ENCODE peak calls at places on chromosomes 1 and 21, in four cellular contexts. B is B cell, C is MM.1S, R is A549. Y is an unnamed sample.

GRCh38 chr1:3061981-3062615 is 6.9 kb upstream of the PRDM16 start:
- DNase-seq in R (no peak), C (no peak), B (no peak), Y (no peak)

GRCh38 chr21:24896735-24897124 is 710.6 kb downstream of the MRPL39 start:
- DNase-seq in B (no peak), C (no peak), R (no peak), Y (no peak)

GRCh38 chr1:207702317-207702716 is 49.5 kb upstream of the CD46 start:
- DNase-seq in C (no peak), R (no peak), B (no peak), Y (no peak)

GRCh38 chr1:19622204-19622603 is 21.9 kb upstream of the NBL1 start:
- DNase-seq in R (no peak), C (no peak), B (no peak), Y (no peak)

GRCh38 chr1:165543651-165544452 is at the start of gene LRRC52:
- DNase-seq in B (no peak), R (no peak), C (no peak), Y (no peak)

GRCh38 chr21:34524671-34525601 is 12.9 kb upstream of the KCNE1 start:
- DNase-seq in R (no peak), B (no peak), C (no peak), Y (no peak)

GRCh38 chr1:53166912-53167311 is 24.5 kb upstream of the SLC1A7 start:
- DNase-seq in R (no peak), B (no peak), C (no peak), Y (no peak)

GRCh38 chr1:40662151-40662550 is 3.3 kb downstream of the RIMS3 start:
- DNase-seq in C (no peak), B (no peak), R (no peak), Y (no peak)

GRCh38 chr1:110136911-110137310 is 13.4 kb upstream of the SLC6A17 start:
- DNase-seq in B (no peak), C (peak), R (no peak), Y (no peak)

GRCh38 chr1:111486431-111486830 is 12.6 kb downstream of the C1orf162 start:
- DNase-seq in C (no peak), R (no peak), B (no peak), Y (no peak)

GRCh38 chr1:85330711-85331290 is 54.4 kb upstream of the BCL10 start:
- DNase-seq in C (no peak), B (peak), R (no peak), Y (no peak)

GRCh38 chr1:157035121-157035520 is 10.4 kb downstream of the ARHGEF11 start:
- DNase-seq in B (no peak), R (no peak), C (no peak), Y (no peak)

GRCh38 chr1:75125161-75125681 is 9.0 kb upstream of the LHX8 start:
- DNase-seq in B (no peak), C (no peak), R (no peak), Y (no peak)
- TF ChIP-seq CTCF in B (no peak), C (no peak), R (no peak), Y (no peak)

DNA sequence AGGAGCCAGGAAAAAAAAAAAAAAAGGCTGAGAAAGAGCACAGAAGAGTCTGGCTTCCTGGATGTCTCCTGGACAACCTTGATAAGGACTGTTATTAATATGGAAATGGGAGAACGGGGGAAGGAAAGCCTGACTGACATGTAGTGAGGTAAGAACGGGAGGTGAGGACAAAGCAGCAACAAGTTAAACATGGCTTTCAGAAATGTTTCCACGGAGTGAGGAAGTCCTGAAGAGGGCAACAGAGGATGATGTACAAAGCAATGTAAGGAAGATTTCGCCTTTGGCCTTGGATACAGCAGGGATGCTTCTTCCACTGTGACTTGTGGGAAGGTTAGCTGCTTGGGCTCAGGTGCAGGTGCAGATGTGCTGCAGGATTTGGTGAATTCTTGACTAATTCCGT is 11.9 kb upstream of the NIBAN1 start:
- DNase-seq in R (peak), B (no peak), C (no peak), Y (no peak)
- TF ChIP-seq CTCF in R (peak), B (no peak), C (no peak), Y (no peak)

DNA sequence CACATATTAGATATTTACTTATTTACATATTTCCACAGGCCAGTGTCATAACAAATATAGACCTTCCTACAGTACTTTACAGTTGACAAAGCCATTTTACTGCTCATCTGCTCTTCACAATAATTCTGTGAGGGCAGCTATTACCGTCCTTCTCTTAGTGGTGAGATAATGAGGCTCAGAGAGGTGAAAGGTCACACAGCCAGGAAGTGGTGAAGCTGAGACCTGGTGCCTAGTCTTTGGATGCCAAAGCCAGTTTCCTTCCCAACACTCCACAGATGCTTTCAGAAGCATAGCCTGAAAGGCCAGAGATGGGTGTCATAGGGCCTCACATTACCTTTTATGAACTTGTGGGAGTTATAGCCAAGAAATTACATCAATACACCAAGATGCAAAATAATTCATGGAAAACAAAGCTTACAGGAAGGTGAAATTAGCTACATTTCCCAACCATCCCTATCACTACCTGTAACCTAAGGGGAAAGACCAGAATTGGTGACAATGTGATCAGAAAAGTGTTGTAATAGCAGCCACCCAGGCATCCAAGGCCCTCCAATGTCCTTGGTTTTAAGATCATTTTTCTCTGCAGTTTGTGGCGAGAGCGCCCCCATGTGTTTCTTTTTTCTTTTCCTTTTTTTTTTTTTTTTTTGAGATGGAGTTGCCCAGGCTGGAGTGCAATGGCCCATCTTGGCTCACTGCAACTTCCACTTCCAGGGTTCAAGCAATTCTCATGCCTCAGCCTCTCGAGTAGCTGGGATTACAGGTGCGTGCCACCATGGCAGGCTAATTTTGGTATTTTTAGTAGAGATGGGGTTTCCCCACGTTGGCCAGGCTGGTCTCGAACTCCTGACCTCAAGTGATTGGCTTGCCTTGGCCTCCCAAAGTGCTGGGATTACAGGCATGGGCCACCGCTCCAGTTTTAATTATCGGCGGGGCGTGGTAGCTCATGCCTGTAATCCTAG is 26.5 kb upstream of the RPL11 start:
- DNase-seq in C (peak), B (no peak), R (peak), Y (no peak)
- TF ChIP-seq CTCF in C (peak), B (peak), R (peak), Y (no peak)

DNA sequence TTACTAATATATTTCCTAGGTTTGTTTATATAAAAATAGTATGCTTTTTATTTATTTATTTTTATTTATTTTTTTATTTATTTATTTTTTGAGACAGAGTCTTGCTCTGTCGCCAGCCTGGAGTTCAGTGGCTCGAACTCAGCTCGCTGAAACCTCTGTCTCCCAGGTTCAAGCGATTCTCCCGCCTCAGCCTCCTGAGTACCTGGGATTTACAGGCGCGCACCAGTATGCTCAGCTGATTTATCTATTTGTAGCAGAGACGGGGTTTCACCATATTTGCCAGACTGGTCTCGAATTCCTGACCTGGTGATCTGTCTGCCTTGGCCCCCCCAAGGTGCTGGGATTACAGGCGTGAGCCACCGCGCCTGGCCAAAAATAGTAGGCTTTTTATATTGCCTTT is 33.2 kb downstream of the BRINP3 start:
- DNase-seq in R (no peak), B (no peak), C (no peak), Y (no peak)
- TF ChIP-seq CTCF in R (no peak), B (no peak), C (no peak), Y (no peak)

DNA sequence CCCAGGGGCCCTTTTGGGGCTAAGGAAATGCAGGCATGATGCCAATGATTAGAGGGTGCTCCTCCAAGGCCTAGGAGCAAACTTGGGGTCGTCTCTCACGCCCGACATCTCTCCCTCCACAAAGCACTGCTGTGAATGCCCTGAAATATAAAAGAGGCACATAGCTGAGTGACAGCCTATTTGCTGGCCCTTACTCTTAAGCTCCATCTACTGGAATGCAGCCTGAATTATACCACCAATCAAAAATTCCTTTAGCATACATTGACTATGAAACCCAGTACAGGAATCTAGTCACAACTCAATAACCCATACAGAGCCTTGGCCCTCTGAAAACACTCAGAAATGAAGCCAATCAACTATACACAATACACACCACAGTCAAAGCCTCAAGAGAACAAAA is 105.5 kb downstream of the LRIG2 start:
- DNase-seq in C (no peak), R (no peak), B (no peak), Y (no peak)
- TF ChIP-seq CTCF in C (no peak), R (no peak), B (no peak), Y (no peak)

DNA sequence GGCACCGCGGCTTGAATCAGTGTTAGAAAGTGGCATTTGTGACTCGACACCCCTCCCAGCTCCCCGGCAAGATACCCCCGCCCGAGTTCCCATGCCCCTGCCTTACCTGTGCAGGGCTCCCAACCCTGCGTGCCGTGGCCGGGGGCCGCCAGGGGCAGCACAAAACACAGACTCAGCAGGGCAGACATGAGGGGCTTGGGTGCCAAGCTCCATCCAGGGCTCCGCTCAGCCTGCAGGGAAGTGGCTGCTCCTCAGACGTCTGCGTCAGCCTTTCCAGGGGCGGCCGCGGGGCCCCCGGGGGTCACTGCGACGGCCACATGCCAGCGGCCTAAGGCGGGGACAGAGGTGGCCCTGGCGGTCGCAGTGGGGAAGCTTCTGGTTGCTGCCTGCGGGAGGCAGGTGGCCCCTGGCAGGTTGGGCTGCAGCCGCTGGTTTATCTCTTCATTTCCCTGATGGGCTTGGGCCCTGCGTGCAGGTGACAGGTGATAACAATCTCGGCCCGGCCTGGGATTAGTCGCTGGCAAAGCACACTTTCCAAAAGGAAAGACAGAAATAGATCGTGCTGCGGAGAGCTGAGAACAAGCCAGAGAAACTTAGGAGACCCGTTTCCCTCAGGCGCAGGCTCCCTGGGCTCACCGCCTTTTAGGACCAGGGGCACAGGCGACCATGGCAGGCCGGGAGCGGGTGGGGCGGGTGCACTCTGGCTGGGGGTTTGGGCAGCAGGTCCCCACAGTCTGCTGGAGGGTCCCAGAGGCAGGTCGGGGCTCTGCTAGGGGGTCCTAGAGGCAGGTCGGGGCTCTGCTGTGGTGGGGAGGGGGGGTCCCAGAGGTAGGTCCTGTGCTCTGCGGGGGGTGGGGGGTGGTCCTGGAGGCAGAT is at the start of gene TSPEAR:
- DNase-seq in R (no peak), B (no peak), C (no peak), Y (no peak)
- TF ChIP-seq CTCF in R (no peak), B (no peak), C (no peak), Y (no peak)

GRCh38 chr1:201944639-201945038 is 1.7 kb downstream of the LMOD1 start:
- DNase-seq in C (no peak), R (no peak), B (no peak), Y (no peak)

GRCh38 chr1:201946224-201946908 is at the start of gene LMOD1:
- DNase-seq in C (no peak), R (no peak), B (no peak), Y (no peak)

GRCh38 chr1:201945863-201946223 is 505 bp downstream of the LMOD1 start:
- DNase-seq in B (no peak), C (no peak), R (no peak), Y (no peak)

GRCh38 chr1:201944002-201944401 is 2.3 kb downstream of the LMOD1 start:
- DNase-seq in R (no peak), C (no peak), B (no peak), Y (no peak)

GRCh38 chr1:201945157-201945556 is 1.2 kb downstream of the LMOD1 start:
- DNase-seq in C (no peak), R (no peak), B (no peak), Y (no peak)
- TF ChIP-seq CTCF in C (peak), R (no peak), B (no peak), Y (no peak)

GRCh38 chr1:11825131-11825530 is 19.1 kb downstream of the CLCN6 start:
- DNase-seq in B (no peak), R (no peak), C (no peak), Y (no peak)
- TF ChIP-seq CTCF in B (no peak), R (no peak), C (no peak), Y (no peak)

GRCh38 chr1:69167876-69168275 is 399.8 kb upstream of the LRRC7 start:
- DNase-seq in B (no peak), C (no peak), R (no peak), Y (no peak)
- TF ChIP-seq CTCF in B (no peak), C (no peak), R (no peak), Y (no peak)